ENCODE peak calls at places on chromosomes 13 and 19, in ten cellular contexts. I, G, E, O, W, S, L, T, F and N are unnamed samples.

GRCh38 chr13:38947049-38947448 is 43.6 kb downstream of the STOML3 start:
- DNase-seq in I (no peak), G (no peak), E (no peak), O (no peak), W (peak), S (no peak), L (no peak), T (no peak), F (no peak), N (no peak)

GRCh38 chr19:639251-640155 is at the start of gene FGF22:
- DNase-seq in I (peak), G (peak), E (peak), O (peak), W (peak), S (peak), L (peak), T (peak), F (peak), N (peak)

GRCh38 chr19:44644391-44645016 is 794 bp downstream of the PVR start:
- DNase-seq in I (peak), G (no peak), E (no peak), O (no peak), W (peak), S (no peak), L (no peak), T (peak), F (no peak), N (no peak)

GRCh38 chr19:35013820-35014754 is 14.0 kb downstream of the GRAMD1A start:
- DNase-seq in I (no peak), G (no peak), E (no peak), O (no peak), W (no peak), S (no peak), L (peak), T (no peak), F (no peak), N (no peak)

GRCh38 chr19:4052114-4052992 is 14.3 kb downstream of the ZBTB7A start:
- DNase-seq in I (peak), G (no peak), E (no peak), O (no peak), W (peak), S (no peak), L (peak), T (peak), F (peak), N (peak)

GRCh38 chr19:12838182-12838890 is at the start of gene MAST1:
- DNase-seq in I (no peak), G (no peak), E (no peak), O (peak), W (peak), S (no peak), L (peak), T (no peak), F (peak), N (peak)

GRCh38 chr19:42216653-42217521 is 590 bp downstream of the DEDD2 start:
- DNase-seq in I (peak), G (no peak), E (no peak), O (peak), W (peak), S (peak), L (no peak), T (no peak), F (peak), N (peak)

GRCh38 chr13:96898855-96899254 is 95.4 kb downstream of the OXGR1 start:
- DNase-seq in I (no peak), G (no peak), E (no peak), O (no peak), W (no peak), S (no peak), L (no peak), T (no peak), F (peak), N (no peak)

GRCh38 chr13:106104281-106104901 is 431.1 kb downstream of the EFNB2 start:
- DNase-seq in I (peak), G (no peak), E (no peak), O (no peak), W (peak), S (no peak), L (no peak), T (no peak), F (no peak), N (no peak)

GRCh38 chr13:30108913-30109237 is 198.5 kb downstream of the KATNAL1 start:
- DNase-seq in I (no peak), G (no peak), E (no peak), O (no peak), W (peak), S (no peak), L (no peak), T (peak), F (no peak), N (peak)